ENCODE peak calls at places on chromosomes 4 and X, in nine cellular contexts. X, H, B, G, M, D, I, K and O are unnamed samples.

GRCh38 chr4:182749768-182750167 is 167.4 kb downstream of the DCTD start:
- ATAC-seq in X (no peak), H (no peak), B (peak; percentile 53), G (no peak), M (no peak), D (no peak), I (no peak), K (no peak), O (no peak)

GRCh38 chrX:153766098-153766817 is 2.2 kb downstream of the PLXNB3 start:
- ATAC-seq in X (peak; percentile 70), H (no peak), B (peak; percentile 69), G (peak; percentile 39), M (no peak), D (no peak), I (no peak), K (peak; percentile 63), O (peak; percentile 74)

GRCh38 chrX:150455220-150455618 is 92.1 kb downstream of the MAMLD1 start:
- ATAC-seq in X (no peak), H (no peak), B (no peak), G (no peak), M (no peak), D (no peak), I (no peak), K (no peak), O (no peak)

GRCh38 chr4:173440888-173441287 is 42.0 kb upstream of the SCRG1 start:
- ATAC-seq in X (no peak), H (no peak), B (no peak), G (no peak), M (no peak), D (no peak), I (no peak), K (no peak), O (no peak)

GRCh38 chr4:85474356-85474755 is 594 bp upstream of the ARHGAP24 start:
- ATAC-seq in X (no peak), H (no peak), B (no peak), G (no peak), M (no peak), D (no peak), I (no peak), K (no peak), O (no peak)

GRCh38 chr4:6196324-6196723 is 4.0 kb downstream of the JAKMIP1 start:
- ATAC-seq in X (no peak), H (no peak), B (no peak), G (no peak), M (no peak), D (no peak), I (no peak), K (no peak), O (no peak)

GRCh38 chr4:86117781-86118302 is 242.0 kb downstream of the MAPK10 start:
- ATAC-seq in X (no peak), H (peak; percentile 74), B (no peak), G (peak; percentile 80), M (no peak), D (no peak), I (no peak), K (no peak), O (peak; percentile 97)

GRCh38 chr4:48149971-48150370 is 15.9 kb upstream of the TXK start:
- ATAC-seq in X (no peak), H (no peak), B (no peak), G (no peak), M (no peak), D (peak; percentile 42), I (no peak), K (no peak), O (no peak)

GRCh38 chr4:81648576-81649272 is 177.0 kb upstream of the RASGEF1B start:
- ATAC-seq in X (peak; percentile 95), H (peak; percentile 71), B (no peak), G (no peak), M (no peak), D (no peak), I (no peak), K (peak; percentile 90), O (no peak)

GRCh38 chr4:100103671-100104070 is 86.6 kb downstream of the DDIT4L start:
- ATAC-seq in X (no peak), H (no peak), B (no peak), G (no peak), M (no peak), D (no peak), I (no peak), K (no peak), O (no peak)

GRCh38 chrX:44503550-44503949 is 39.1 kb downstream of the FUNDC1 start:
- ATAC-seq in X (no peak), H (no peak), B (no peak), G (no peak), M (no peak), D (no peak), I (no peak), K (no peak), O (no peak)

GRCh38 chr4:173556398-173557131 is 26.5 kb upstream of the HAND2 start:
- ATAC-seq in X (no peak), H (no peak), B (no peak), G (no peak), M (no peak), D (peak; percentile 82), I (no peak), K (no peak), O (peak; percentile 71)

GRCh38 chrX:41605144-41605543 is 83.6 kb upstream of the GPR34 start:
- ATAC-seq in X (no peak), H (no peak), B (no peak), G (no peak), M (no peak), D (no peak), I (no peak), K (no peak), O (no peak)

GRCh38 chr4:146105464-146105863 is 70.1 kb upstream of the LSM6 start:
- ATAC-seq in X (no peak), H (peak; percentile 44), B (no peak), G (no peak), M (no peak), D (no peak), I (no peak), K (no peak), O (no peak)

GRCh38 chr4:46329118-46329976 is 60.6 kb downstream of the GABRA2 start:
- ATAC-seq in X (no peak), H (no peak), B (peak; percentile 57), G (no peak), M (no peak), D (no peak), I (no peak), K (no peak), O (peak; percentile 58)

GRCh38 chrX:38882894-38883620 is 81.8 kb downstream of the MID1IP1 start:
- ATAC-seq in X (no peak), H (no peak), B (peak; percentile 88), G (no peak), M (no peak), D (no peak), I (peak; percentile 76), K (no peak), O (no peak)

GRCh38 chr4:137384476-137384875 is 147.8 kb downstream of the PCDH18 start:
- ATAC-seq in X (no peak), H (no peak), B (no peak), G (no peak), M (no peak), D (no peak), I (no peak), K (no peak), O (no peak)

GRCh38 chrX:19617550-19617949 is 102.2 kb upstream of the MAP3K15 start:
- ATAC-seq in X (no peak), H (peak; percentile 30), B (no peak), G (no peak), M (no peak), D (no peak), I (no peak), K (no peak), O (no peak)

GRCh38 chrX:133677123-133678063 is 262.1 kb upstream of the GPC4 start:
- ATAC-seq in X (no peak), H (no peak), B (no peak), G (no peak), M (no peak), D (no peak), I (no peak), K (no peak), O (no peak)

GRCh38 chr4:15162465-15163283 is 160.4 kb downstream of the CPEB2 start:
- ATAC-seq in X (no peak), H (no peak), B (peak; percentile 58), G (peak; percentile 54), M (no peak), D (no peak), I (peak; percentile 66), K (no peak), O (peak; percentile 94)

GRCh38 chr4:24798036-24798610 is 2.8 kb downstream of the SOD3 start:
- ATAC-seq in X (no peak), H (no peak), B (no peak), G (no peak), M (no peak), D (no peak), I (no peak), K (no peak), O (no peak)

GRCh38 chr4:143626134-143626859 is 74.2 kb downstream of the FREM3 start:
- ATAC-seq in X (no peak), H (peak; percentile 98), B (no peak), G (no peak), M (no peak), D (peak; percentile 99), I (no peak), K (no peak), O (peak; percentile 85)

GRCh38 chr4:123876122-123876521 is 479.5 kb downstream of the SPRY1 start:
- ATAC-seq in X (no peak), H (no peak), B (no peak), G (no peak), M (no peak), D (peak; percentile 75), I (no peak), K (no peak), O (no peak)

GRCh38 chrX:18733273-18733672 is 25.8 kb downstream of the PPEF1 start:
- ATAC-seq in X (no peak), H (no peak), B (no peak), G (no peak), M (no peak), D (peak; percentile 76), I (no peak), K (no peak), O (no peak)

GRCh38 chr4:32135642-32136041 is 1415.5 kb downstream of the PCDH7 start:
- ATAC-seq in X (no peak), H (no peak), B (peak; percentile 66), G (no peak), M (no peak), D (no peak), I (no peak), K (no peak), O (no peak)

GRCh38 chr4:78520808-78521226 is 30.8 kb upstream of the ANXA3 start:
- ATAC-seq in X (no peak), H (no peak), B (no peak), G (no peak), M (no peak), D (peak; percentile 43), I (no peak), K (no peak), O (peak; percentile 85)

GRCh38 chrX:2391869-2392606 is 108.7 kb downstream of the DHRSX start:
- ATAC-seq in X (no peak), H (no peak), B (peak; percentile 96), G (peak; percentile 99), M (no peak), D (no peak), I (peak; percentile 84), K (no peak), O (peak; percentile 99)

GRCh38 chr4:76028242-76028859 is 5.1 kb upstream of the CXCL10 start:
- ATAC-seq in X (peak; percentile 47), H (no peak), B (no peak), G (no peak), M (no peak), D (no peak), I (no peak), K (no peak), O (peak; percentile 32)